ENCODE peak calls at places on chromosomes 4 and X, in four cellular contexts. C, P, R and Y are unnamed samples. For H3K4me1 and H3K9me3, the result is how much of the 10 kb centered on the place peaks cover.

GRCh38 chr4:100848865-100849264 is 331.0 kb upstream of the EMCN start:
- DNase-seq in C (no peak), P (peak), R (no peak), Y (peak)

GRCh38 chrX:39016551-39016950 is 215.3 kb downstream of the MID1IP1 start:
- DNase-seq in C (no peak), P (peak), R (no peak), Y (no peak)

GRCh38 chr4:22500128-22500611 is 15.7 kb downstream of the ADGRA3 start:
- DNase-seq in C (no peak), P (peak), R (no peak), Y (no peak)

GRCh38 chr4:7460591-7460990 is 25.9 kb upstream of the PSAPL1 start:
- DNase-seq in C (no peak), P (no peak), R (no peak), Y (no peak)

GRCh38 chrX:136473663-136474062 is 14.1 kb upstream of the BRS3 start:
- DNase-seq in C (no peak), P (no peak), R (no peak), Y (no peak)

GRCh38 chr4:174256277-174256713 is 27.2 kb downstream of the FBXO8 start:
- DNase-seq in C (no peak), P (no peak), R (no peak), Y (no peak)

GRCh38 chr4:138392751-138393308 is 150.7 kb upstream of the SLC7A11 start:
- DNase-seq in C (no peak), P (no peak), R (no peak), Y (no peak)

GRCh38 chrX:9340619-9341304 is 124.1 kb upstream of the TBL1X start:
- DNase-seq in C (no peak), P (peak), R (no peak), Y (peak)

GRCh38 chr4:142959156-142959555 is 113.1 kb upstream of the INPP4B start:
- DNase-seq in C (no peak), P (no peak), R (no peak), Y (no peak)

GRCh38 chr4:86014599-86014998 is 345.3 kb downstream of the MAPK10 start:
- DNase-seq in C (no peak), P (no peak), R (no peak), Y (no peak)

GRCh38 chr4:156686120-156686519 is 285.5 kb downstream of the PDGFC start:
- DNase-seq in C (no peak), P (no peak), R (no peak), Y (no peak)

GRCh38 chr4:7944568-7945220 is 5.0 kb upstream of the AFAP1 start:
- DNase-seq in C (no peak), P (peak), R (no peak), Y (no peak)

GRCh38 chr4:57103051-57103450 is 7.1 kb downstream of the IGFBP7 start:
- DNase-seq in C (no peak), P (no peak), R (no peak), Y (no peak)

GRCh38 chr4:76251448-76252270 is at the start of gene FAM47E:
- DNase-seq in C (peak), P (peak), R (peak), Y (peak)

DNA sequence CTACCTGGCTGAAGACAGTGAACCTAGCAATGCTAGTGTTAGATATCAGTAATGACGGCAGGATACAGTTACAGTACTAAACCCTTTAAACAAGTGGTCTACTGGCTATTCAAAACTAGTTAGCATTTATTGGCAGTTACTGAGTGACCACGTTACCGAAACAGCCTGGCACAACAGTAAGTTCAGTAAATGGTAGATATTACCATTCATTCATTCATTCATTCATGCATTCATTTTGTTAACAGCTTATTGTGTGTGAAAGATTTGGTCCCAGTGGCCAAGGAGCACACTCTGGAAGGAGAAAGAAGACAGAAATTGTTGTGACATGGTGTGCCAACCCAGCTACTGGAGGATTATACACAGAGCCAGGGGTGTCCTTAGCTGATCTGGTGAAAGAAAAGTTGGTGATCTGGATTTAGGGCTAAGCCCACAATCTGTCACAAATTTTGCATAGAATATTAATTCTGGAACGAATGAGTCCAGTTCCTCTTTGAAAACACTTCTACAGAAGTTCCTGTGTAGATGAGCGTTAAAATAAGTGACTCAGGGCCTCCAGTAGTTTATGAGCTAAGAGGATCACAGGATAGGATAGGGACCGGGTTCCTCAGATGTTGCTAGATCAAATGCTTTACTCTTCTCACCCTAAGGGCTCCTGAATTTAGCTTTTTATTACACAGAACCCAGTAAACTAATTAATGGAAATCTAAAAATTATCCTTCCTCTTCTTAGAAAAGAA is 179.1 kb downstream of the CBR4 start:
- DNase-seq in C (no peak), P (no peak), R (no peak), Y (no peak)
- H3K4me3 ChIP-seq in C (peak), P (no peak), R (peak), Y (no peak)

GRCh38 chrX:18896680-18897544 is 87.0 kb downstream of the PHKA2 start:
- DNase-seq in C (no peak), P (no peak), R (no peak), Y (no peak)
- H3K4me1 ChIP-seq in C (under half), P (under half), R (under half), Y (under half)

DNA sequence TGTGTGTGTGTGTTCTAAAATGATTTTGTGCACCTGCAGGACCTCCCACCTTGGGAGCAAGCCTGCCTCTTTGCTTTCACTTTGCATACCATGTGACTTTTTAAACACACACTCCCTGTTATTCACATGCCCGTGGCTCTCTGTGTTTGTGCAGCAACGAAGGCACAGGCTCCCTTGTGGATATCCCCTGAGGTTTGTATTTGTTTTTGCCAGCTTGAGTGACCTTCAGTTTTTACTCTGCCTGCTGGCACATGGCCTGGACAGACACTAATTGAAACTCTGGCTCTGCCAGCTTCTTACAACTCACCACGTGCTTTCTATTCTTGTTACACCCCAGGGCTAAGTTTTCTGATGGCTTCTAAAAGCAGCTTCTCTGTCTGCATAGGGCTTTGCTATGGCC is 885.8 kb downstream of the SH3BGRL start:
- DNase-seq in C (no peak), P (peak), R (no peak), Y (no peak)
- H3K9me3 ChIP-seq in C (under half), P (under half), R (under half), Y (under half)

GRCh38 chr4:165299399-165300060 is 27.9 kb upstream of the MSMO1 start:
- DNase-seq in C (no peak), P (no peak), R (no peak), Y (no peak)
- H3K4me3 ChIP-seq in C (no peak), P (no peak), R (no peak), Y (no peak)

GRCh38 chr4:145501051-145501660 is 19.5 kb downstream of the SMAD1 start:
- DNase-seq in C (no peak), P (no peak), R (no peak), Y (no peak)

GRCh38 chr4:145494666-145495065 is 13.0 kb downstream of the SMAD1 start:
- DNase-seq in C (no peak), P (no peak), R (no peak), Y (no peak)

GRCh38 chr4:145497199-145498149 is 15.8 kb downstream of the SMAD1 start:
- DNase-seq in C (no peak), P (no peak), R (no peak), Y (no peak)

GRCh38 chr4:145496292-145496691 is 14.6 kb downstream of the SMAD1 start:
- DNase-seq in C (no peak), P (no peak), R (no peak), Y (no peak)

GRCh38 chr4:145498430-145498829 is 16.8 kb downstream of the SMAD1 start:
- DNase-seq in C (no peak), P (no peak), R (no peak), Y (no peak)
- H3K4me1 ChIP-seq in C (under half), P (under half), R (under half), Y (under half)

GRCh38 chr4:33911951-33912350 is 2332.4 kb downstream of the ARAP2 start:
- DNase-seq in C (no peak), P (no peak), R (no peak), Y (no peak)
- H3K9me3 ChIP-seq in C (under half), P (under half), R (under half), Y (under half)

GRCh38 chr4:2445130-2445529 is 23.8 kb upstream of the RNF4 start:
- DNase-seq in C (no peak), P (no peak), R (no peak), Y (no peak)

GRCh38 chr4:2443986-2444740 is 24.7 kb upstream of the RNF4 start:
- DNase-seq in C (no peak), P (no peak), R (no peak), Y (no peak)

GRCh38 chr4:2443061-2443730 is 24.4 kb downstream of the CFAP99 start:
- DNase-seq in C (no peak), P (no peak), R (no peak), Y (no peak)

GRCh38 chr4:2441393-2442174 is 22.8 kb downstream of the CFAP99 start:
- DNase-seq in C (peak), P (peak), R (peak), Y (peak)

DNA sequence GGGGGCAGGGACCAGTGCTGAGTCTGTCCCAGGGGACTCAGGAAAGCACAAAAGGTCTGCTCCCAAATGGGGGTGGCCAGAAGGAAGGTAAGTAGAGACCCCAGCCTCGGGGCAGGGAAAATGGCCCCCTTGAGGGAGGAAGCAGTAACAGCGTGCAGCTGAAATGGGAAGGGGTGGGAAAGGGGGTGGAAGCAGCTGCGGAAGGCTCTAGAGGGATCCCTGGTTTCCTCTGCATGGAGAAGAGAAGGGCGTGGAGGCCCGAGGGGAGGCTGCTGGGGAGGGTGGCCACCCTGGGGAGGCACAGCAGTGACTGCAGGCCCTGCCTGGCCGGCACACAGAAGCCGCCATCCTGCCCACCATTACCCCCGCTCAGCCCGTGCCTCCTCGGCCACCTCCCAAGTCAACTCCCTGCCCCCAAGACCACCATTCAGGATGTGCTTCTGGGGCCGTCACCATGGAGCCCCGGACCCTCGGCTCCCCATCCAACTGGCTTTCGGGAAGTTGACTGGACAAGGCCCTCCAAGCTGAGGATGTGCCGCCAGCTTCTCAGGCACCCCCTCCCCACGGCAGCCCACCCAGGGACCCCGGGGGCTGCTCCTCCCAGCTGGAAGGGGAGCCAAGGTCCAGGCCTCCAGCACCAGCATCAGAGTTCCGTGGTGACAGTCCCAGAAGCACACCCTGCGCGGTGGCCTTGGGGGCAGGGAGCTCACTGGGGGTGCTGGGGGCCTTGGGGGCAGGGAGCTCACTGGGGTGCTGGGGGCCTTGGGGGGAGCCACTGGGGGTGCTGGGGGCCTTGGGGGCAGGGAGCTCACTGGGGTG is 23.6 kb downstream of the CFAP99 start:
- DNase-seq in C (no peak), P (no peak), R (no peak), Y (no peak)
- H3K4me3 ChIP-seq in C (no peak), P (no peak), R (no peak), Y (no peak)

GRCh38 chr4:2799971-2800690 is 7.2 kb downstream of the SH3BP2 start:
- DNase-seq in C (no peak), P (no peak), R (no peak), Y (peak)

GRCh38 chr4:2797545-2798305 is 4.8 kb downstream of the SH3BP2 start:
- DNase-seq in C (no peak), P (peak), R (no peak), Y (peak)

GRCh38 chr4:2800691-2801596 is 8.1 kb downstream of the SH3BP2 start:
- DNase-seq in C (no peak), P (no peak), R (peak), Y (no peak)

GRCh38 chr4:2798399-2799301 is 5.8 kb downstream of the SH3BP2 start:
- DNase-seq in C (no peak), P (peak), R (no peak), Y (peak)

DNA sequence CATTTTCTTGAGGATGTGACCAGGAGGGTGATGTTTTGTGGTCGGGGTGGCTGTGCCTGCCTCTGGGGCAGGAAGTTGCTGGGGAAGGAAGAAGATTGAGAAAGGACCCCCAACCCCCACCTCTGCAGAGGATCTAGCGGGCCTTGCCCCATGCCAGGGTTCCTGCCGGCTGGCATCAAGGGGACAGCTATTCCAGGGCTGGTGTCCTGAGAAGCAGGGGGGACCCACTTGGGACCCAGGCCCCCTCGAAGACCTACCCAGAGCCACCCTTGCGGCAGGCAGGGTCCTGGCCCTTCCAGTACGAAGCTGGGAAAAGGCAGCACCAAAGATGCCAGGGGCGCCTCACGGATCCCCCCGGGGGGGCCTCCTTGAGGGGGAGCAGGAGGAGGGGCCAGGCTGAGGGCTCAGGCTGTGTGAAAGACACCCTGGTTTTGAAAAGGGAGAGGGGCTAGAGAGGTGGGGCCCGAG is 6.6 kb downstream of the SH3BP2 start:
- DNase-seq in C (no peak), P (no peak), R (no peak), Y (no peak)
- H3K4me1 ChIP-seq in C (under half), P (under half), R (under half), Y (half or more)

GRCh38 chr4:1737666-1738065 is 16.3 kb downstream of the TACC3 start:
- DNase-seq in C (no peak), P (no peak), R (no peak), Y (no peak)

GRCh38 chr4:1741208-1741607 is 19.9 kb downstream of the TACC3 start:
- DNase-seq in C (no peak), P (no peak), R (no peak), Y (no peak)

GRCh38 chr4:1739358-1739757 is 18.0 kb downstream of the TACC3 start:
- DNase-seq in C (no peak), P (no peak), R (no peak), Y (no peak)

GRCh38 chr4:1738410-1738809 is 17.1 kb downstream of the TACC3 start:
- DNase-seq in C (no peak), P (no peak), R (no peak), Y (no peak)

DNA sequence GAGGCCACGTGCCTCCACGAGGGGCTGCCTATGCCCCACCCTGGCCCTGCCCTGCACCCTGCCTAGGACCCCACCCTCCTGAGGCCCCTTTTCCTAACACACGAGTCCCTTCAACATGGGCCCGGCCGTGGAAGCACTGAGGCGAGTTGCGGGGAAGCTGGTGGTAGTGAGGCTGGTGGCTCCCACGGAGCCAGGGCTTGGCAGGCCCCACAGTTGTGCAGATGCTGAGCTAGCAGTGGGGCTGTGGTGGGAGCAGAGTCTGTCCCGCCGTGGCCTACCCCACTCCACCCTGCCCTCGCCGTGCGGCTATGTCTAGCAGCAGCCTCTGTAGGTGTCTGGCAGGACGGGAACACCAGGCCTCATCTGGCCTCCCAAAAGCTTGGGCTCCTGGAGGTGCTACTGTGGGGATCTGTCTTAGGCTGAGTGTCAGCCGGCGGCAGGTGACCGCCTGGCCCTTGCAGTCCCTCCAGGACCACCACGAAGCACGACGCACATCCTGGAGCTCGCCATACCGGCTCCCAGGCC is 18.8 kb downstream of the TACC3 start:
- DNase-seq in C (no peak), P (no peak), R (no peak), Y (no peak)
- H3K9me3 ChIP-seq in C (under half), P (under half), R (under half), Y (under half)